ENCODE peak calls at places on chromosomes 12 and 14, in five cellular contexts. One of them, this sample, is unnamed.
A peak's percentile ranks its signal among the peaks of the same experiment; 100 is the strongest.

GRCh38 chr14:30115756-30116155 is 188.1 kb upstream of the PRKD1 start:
- DNase-seq in H54: no peak
- DNase-seq in posterior cingulate gyrus: no peak
- DNase-seq in ACHN: no peak
- DNase-seq in HT1080: no peak
- DNase-seq in this sample: no peak

GRCh38 chr14:23005861-23006534 is 3.9 kb downstream of the C14orf93 start:
- DNase-seq in posterior cingulate gyrus: no peak
- DNase-seq in H54: no peak
- DNase-seq in ACHN: no peak
- DNase-seq in HT1080: no peak
- DNase-seq in this sample: no peak

GRCh38 chr12:111363578-111363977 is 5.3 kb downstream of the PHETA1 start:
- DNase-seq in posterior cingulate gyrus: no peak
- DNase-seq in HT1080: no peak
- DNase-seq in H54: peak; percentile 55
- DNase-seq in ACHN: peak; percentile 89
- DNase-seq in this sample: no peak

GRCh38 chr14:103444837-103445524 is 59.8 kb downstream of the MARK3 start:
- DNase-seq in posterior cingulate gyrus: no peak
- DNase-seq in H54: no peak
- DNase-seq in HT1080: no peak
- DNase-seq in ACHN: no peak
- DNase-seq in this sample: no peak

GRCh38 chr12:113479578-113480335 is 8.1 kb upstream of the LHX5 start:
- DNase-seq in HT1080: no peak
- DNase-seq in H54: no peak
- DNase-seq in posterior cingulate gyrus: no peak
- DNase-seq in ACHN: peak; percentile 52
- DNase-seq in this sample: no peak

GRCh38 chr12:100820314-100820713 is 25.7 kb downstream of the ANO4 start:
- DNase-seq in H54: no peak
- DNase-seq in HT1080: no peak
- DNase-seq in ACHN: no peak
- DNase-seq in posterior cingulate gyrus: no peak
- DNase-seq in this sample: no peak

GRCh38 chr14:32637582-32637981 is 301.1 kb upstream of the NPAS3 start:
- DNase-seq in ACHN: no peak
- DNase-seq in HT1080: no peak
- DNase-seq in H54: no peak
- DNase-seq in posterior cingulate gyrus: no peak
- DNase-seq in this sample: no peak

GRCh38 chr12:55829967-55830600 is 697 bp upstream of the DNAJC14 start:
- DNase-seq in H54: no peak
- DNase-seq in posterior cingulate gyrus: peak; percentile 48
- DNase-seq in HT1080: no peak
- DNase-seq in ACHN: no peak
- DNase-seq in this sample: peak; percentile 74

GRCh38 chr12:40127408-40127807 is 21.5 kb upstream of the SLC2A13 start:
- DNase-seq in H54: no peak
- DNase-seq in posterior cingulate gyrus: no peak
- DNase-seq in HT1080: no peak
- DNase-seq in ACHN: no peak
- DNase-seq in this sample: no peak

GRCh38 chr12:7439579-7440505 is 4.1 kb downstream of the CD163L1 start:
- DNase-seq in H54: no peak
- DNase-seq in HT1080: no peak
- DNase-seq in posterior cingulate gyrus: no peak
- DNase-seq in ACHN: no peak
- DNase-seq in this sample: no peak

GRCh38 chr12:14418526-14418925 is 53.0 kb downstream of the ATF7IP start:
- DNase-seq in ACHN: peak; percentile 45
- DNase-seq in posterior cingulate gyrus: no peak
- DNase-seq in H54: no peak
- DNase-seq in HT1080: no peak
- DNase-seq in this sample: no peak

GRCh38 chr12:109993091-109993490 is 3.1 kb downstream of the GIT2 start:
- DNase-seq in ACHN: no peak
- DNase-seq in H54: no peak
- DNase-seq in posterior cingulate gyrus: no peak
- DNase-seq in HT1080: no peak
- DNase-seq in this sample: no peak

GRCh38 chr12:52093346-52093745 is 13.8 kb downstream of the SMIM41 start:
- DNase-seq in posterior cingulate gyrus: no peak
- DNase-seq in H54: no peak
- DNase-seq in ACHN: no peak
- DNase-seq in HT1080: no peak
- DNase-seq in this sample: no peak

GRCh38 chr12:45050751-45051489 is at the start of gene DBX2:
- DNase-seq in HT1080: no peak
- DNase-seq in ACHN: no peak
- DNase-seq in posterior cingulate gyrus: no peak
- DNase-seq in H54: no peak
- DNase-seq in this sample: no peak

GRCh38 chr12:78037707-78038106 is 207.0 kb downstream of the NAV3 start:
- DNase-seq in posterior cingulate gyrus: no peak
- DNase-seq in H54: no peak
- DNase-seq in HT1080: no peak
- DNase-seq in ACHN: no peak
- DNase-seq in this sample: no peak

GRCh38 chr12:44217146-44217883 is 381.4 kb downstream of the TMEM117 start:
- DNase-seq in HT1080: peak; percentile 3
- DNase-seq in posterior cingulate gyrus: no peak
- DNase-seq in H54: no peak
- DNase-seq in ACHN: no peak
- DNase-seq in this sample: no peak

GRCh38 chr12:62922539-62922938 is 12.4 kb downstream of the PPM1H start:
- DNase-seq in posterior cingulate gyrus: no peak
- DNase-seq in H54: no peak
- DNase-seq in ACHN: no peak
- DNase-seq in HT1080: peak; percentile 74
- DNase-seq in this sample: peak; percentile 80

GRCh38 chr12:104864668-104865067 is 93.4 kb downstream of the SLC41A2 start:
- DNase-seq in ACHN: no peak
- DNase-seq in HT1080: no peak
- DNase-seq in posterior cingulate gyrus: no peak
- DNase-seq in H54: no peak
- DNase-seq in this sample: no peak

GRCh38 chr12:132275110-132275531 is 54.3 kb downstream of the GALNT9 start:
- DNase-seq in H54: peak; percentile 99
- DNase-seq in ACHN: peak; percentile 64
- DNase-seq in posterior cingulate gyrus: peak; percentile 56
- DNase-seq in HT1080: peak; percentile 47
- DNase-seq in this sample: no peak

GRCh38 chr12:57012600-57013465 is 3.5 kb downstream of the TAC3 start:
- DNase-seq in H54: no peak
- DNase-seq in posterior cingulate gyrus: no peak
- DNase-seq in ACHN: no peak
- DNase-seq in HT1080: no peak
- DNase-seq in this sample: no peak

GRCh38 chr12:34286483-34286882 is 264.2 kb downstream of the ALG10 start:
- DNase-seq in H54: no peak
- DNase-seq in ACHN: no peak
- DNase-seq in HT1080: no peak
- DNase-seq in posterior cingulate gyrus: no peak
- DNase-seq in this sample: no peak

GRCh38 chr12:115043079-115043478 is 359.1 kb upstream of the TBX3 start:
- DNase-seq in HT1080: no peak
- DNase-seq in ACHN: no peak
- DNase-seq in H54: no peak
- DNase-seq in posterior cingulate gyrus: no peak
- DNase-seq in this sample: no peak

GRCh38 chr12:124695861-124696260 is 128.4 kb upstream of the NCOR2 start:
- DNase-seq in H54: no peak
- DNase-seq in HT1080: no peak
- DNase-seq in posterior cingulate gyrus: no peak
- DNase-seq in ACHN: no peak
- DNase-seq in this sample: no peak

GRCh38 chr12:76158518-76159321 is 74.2 kb upstream of the NAP1L1 start:
- DNase-seq in ACHN: peak; percentile 92
- DNase-seq in posterior cingulate gyrus: no peak
- DNase-seq in HT1080: peak; percentile 80
- DNase-seq in H54: peak; percentile 52
- DNase-seq in this sample: peak; percentile 21

GRCh38 chr12:124036117-124037109 is 63.4 kb downstream of the ZNF664 start:
- DNase-seq in posterior cingulate gyrus: no peak
- DNase-seq in H54: peak; percentile 42
- DNase-seq in HT1080: peak; percentile 39
- DNase-seq in ACHN: peak; percentile 48
- DNase-seq in this sample: peak; percentile 69

GRCh38 chr12:42213023-42213422 is 25.0 kb downstream of the YAF2 start:
- DNase-seq in HT1080: peak; percentile 25
- DNase-seq in posterior cingulate gyrus: no peak
- DNase-seq in H54: no peak
- DNase-seq in ACHN: peak; percentile 42
- DNase-seq in this sample: no peak

GRCh38 chr14:94485944-94486841 is 10.2 kb upstream of the SERPINA9 start:
- DNase-seq in ACHN: peak; percentile 44
- DNase-seq in posterior cingulate gyrus: no peak
- DNase-seq in HT1080: peak; percentile 49
- DNase-seq in H54: peak; percentile 72
- DNase-seq in this sample: no peak

GRCh38 chr12:101050631-101051030 is 159.4 kb downstream of the SLC5A8 start:
- DNase-seq in HT1080: no peak
- DNase-seq in posterior cingulate gyrus: no peak
- DNase-seq in H54: no peak
- DNase-seq in ACHN: no peak
- DNase-seq in this sample: no peak

GRCh38 chr12:47317182-47317915 is 237.6 kb upstream of the AMIGO2 start:
- DNase-seq in HT1080: no peak
- DNase-seq in posterior cingulate gyrus: no peak
- DNase-seq in ACHN: no peak
- DNase-seq in H54: no peak
- DNase-seq in this sample: no peak

GRCh38 chr12:5840900-5841299 is 104.2 kb downstream of the ANO2 start:
- DNase-seq in ACHN: no peak
- DNase-seq in posterior cingulate gyrus: no peak
- DNase-seq in HT1080: no peak
- DNase-seq in H54: no peak
- DNase-seq in this sample: no peak

GRCh38 chr12:112843272-112843671 is 51.7 kb downstream of the RPH3A start:
- DNase-seq in H54: no peak
- DNase-seq in posterior cingulate gyrus: no peak
- DNase-seq in HT1080: no peak
- DNase-seq in ACHN: no peak
- DNase-seq in this sample: no peak

GRCh38 chr12:26327975-26328635 is 132.7 kb downstream of the SSPN start:
- DNase-seq in posterior cingulate gyrus: no peak
- DNase-seq in HT1080: no peak
- DNase-seq in ACHN: no peak
- DNase-seq in H54: no peak
- DNase-seq in this sample: no peak

This sample was measured in hippocampal formation.